ENCODE peak calls at places on chromosomes 7 and 10, in ten cellular contexts. G, Y, T, A, K, B, E, Z, J and I are unnamed samples.
A peak's percentile ranks its signal among the peaks of the same experiment; 100 is the strongest.

GRCh38 chr10:132301371-132302330 is 6.1 kb downstream of the STK32C start:
- DNase-seq in G (no peak), Y (no peak), T (no peak), A (no peak), K (peak; percentile 63), B (no peak), E (no peak), Z (no peak), J (no peak), I (no peak)

GRCh38 chr10:71396084-71396713 is 521 bp upstream of the CDH23 start:
- DNase-seq in G (peak; percentile 54), Y (no peak), T (peak; percentile 74), A (peak; percentile 89), K (peak; percentile 75), B (peak; percentile 66), E (no peak), Z (no peak), J (no peak), I (peak; percentile 55)

GRCh38 chr7:127253289-127254162 is 785 bp upstream of the GRM8 start:
- DNase-seq in G (peak; percentile 74), Y (no peak), T (peak; percentile 91), A (peak; percentile 76), K (peak; percentile 73), B (peak; percentile 60), E (peak; percentile 9), Z (peak; percentile 15), J (no peak), I (peak; percentile 58)

GRCh38 chr7:39566056-39566921 is at the start of gene YAE1:
- DNase-seq in G (peak; percentile 89), Y (peak; percentile 93), T (peak; percentile 93), A (peak; percentile 87), K (peak; percentile 87), B (peak; percentile 85), E (peak; percentile 43), Z (no peak), J (peak; percentile 67), I (peak; percentile 57)

GRCh38 chr7:113144839-113145238 is 26.5 kb upstream of the SMIM30 start:
- DNase-seq in G (no peak), Y (no peak), T (no peak), A (no peak), K (no peak), B (no peak), E (no peak), Z (no peak), J (no peak), I (no peak)

GRCh38 chr7:20607216-20607615 is 8.3 kb upstream of the ABCB5 start:
- DNase-seq in G (no peak), Y (no peak), T (no peak), A (no peak), K (no peak), B (no peak), E (no peak), Z (no peak), J (no peak), I (no peak)

GRCh38 chr7:107564553-107565298 is 955 bp downstream of the DUS4L start:
- DNase-seq in G (no peak), Y (no peak), T (no peak), A (no peak), K (no peak), B (no peak), E (no peak), Z (peak; percentile 78), J (no peak), I (no peak)

GRCh38 chr7:141362580-141363435 is 188.4 kb upstream of the AGK start:
- DNase-seq in G (no peak), Y (no peak), T (no peak), A (peak; percentile 18), K (no peak), B (peak; percentile 18), E (no peak), Z (no peak), J (no peak), I (no peak)

GRCh38 chr10:32379314-32379949 is 32.5 kb upstream of the EPC1 start:
- DNase-seq in G (no peak), Y (no peak), T (no peak), A (peak; percentile 75), K (no peak), B (no peak), E (no peak), Z (no peak), J (no peak), I (no peak)

GRCh38 chr7:34138483-34138882 is 233.1 kb downstream of the BMPER start:
- DNase-seq in G (no peak), Y (peak; percentile 53), T (no peak), A (no peak), K (no peak), B (no peak), E (no peak), Z (no peak), J (no peak), I (no peak)

GRCh38 chr10:11682896-11683295 is 59.3 kb upstream of the ECHDC3 start:
- DNase-seq in G (no peak), Y (no peak), T (no peak), A (no peak), K (no peak), B (no peak), E (no peak), Z (no peak), J (no peak), I (no peak)

GRCh38 chr7:20596653-20597052 is 18.8 kb upstream of the ABCB5 start:
- DNase-seq in G (no peak), Y (no peak), T (no peak), A (no peak), K (no peak), B (no peak), E (no peak), Z (peak; percentile 27), J (no peak), I (no peak)

GRCh38 chr10:24723788-24724380 is at the start of gene ARHGAP21:
- DNase-seq in G (no peak), Y (no peak), T (peak; percentile 91), A (peak; percentile 75), K (peak; percentile 87), B (peak; percentile 81), E (peak; percentile 21), Z (no peak), J (peak; percentile 70), I (peak; percentile 49)
- TF ChIP-seq CTCF in G (no peak), Y (no peak), T (no peak), A (peak; percentile 9), K (no peak), B (peak; percentile 9), E (no peak), Z (no peak), J (no peak), I (no peak)

DNA sequence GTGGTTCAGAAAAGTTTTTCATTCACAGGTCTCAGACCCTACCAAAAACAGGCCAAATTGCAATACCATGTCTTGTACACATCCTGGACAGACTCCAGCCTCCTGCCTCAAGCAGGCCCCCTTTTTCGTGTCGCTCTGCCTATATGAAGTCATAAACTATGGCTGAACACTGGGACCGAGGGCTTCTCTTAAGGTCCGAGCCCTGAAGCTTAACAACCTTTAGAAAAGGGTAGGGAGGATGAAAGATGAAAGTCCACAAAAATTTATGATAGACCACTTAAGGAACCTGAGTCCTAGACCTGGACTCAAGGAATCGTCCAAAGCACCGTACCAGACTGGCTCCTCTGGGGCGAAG is 1.3 kb downstream of the FBXW4 start:
- DNase-seq in G (no peak), Y (no peak), T (no peak), A (peak; percentile 52), K (no peak), B (no peak), E (no peak), Z (no peak), J (no peak), I (no peak)
- H3K4me1 ChIP-seq in G (peaks cover 36% of the 10 kb centered on the region), Y (peaks cover 55% of the 10 kb centered on the region), T (peaks cover 23% of the 10 kb centered on the region), A (peaks cover 47% of the 10 kb centered on the region), K (no peaks in the 10 kb centered on the region), B (peaks cover 67% of the 10 kb centered on the region), E (peaks cover 23% of the 10 kb centered on the region), Z (peaks cover 28% of the 10 kb centered on the region), J (peaks cover 7% of the 10 kb centered on the region), I (peaks cover 19% of the 10 kb centered on the region)

GRCh38 chr7:56479136-56479535 is 362.9 kb upstream of the NUPR2 start:
- DNase-seq in G (no peak), Y (no peak), T (no peak), A (no peak), K (no peak), B (no peak), E (no peak), Z (no peak), J (no peak), I (no peak)

GRCh38 chr7:56471811-56472210 is 355.6 kb upstream of the NUPR2 start:
- DNase-seq in G (no peak), Y (peak; percentile 50), T (no peak), A (no peak), K (no peak), B (no peak), E (no peak), Z (no peak), J (no peak), I (no peak)

GRCh38 chr7:56479748-56480147 is 363.5 kb upstream of the NUPR2 start:
- DNase-seq in G (no peak), Y (peak; percentile 68), T (no peak), A (no peak), K (no peak), B (no peak), E (no peak), Z (no peak), J (no peak), I (no peak)

DNA sequence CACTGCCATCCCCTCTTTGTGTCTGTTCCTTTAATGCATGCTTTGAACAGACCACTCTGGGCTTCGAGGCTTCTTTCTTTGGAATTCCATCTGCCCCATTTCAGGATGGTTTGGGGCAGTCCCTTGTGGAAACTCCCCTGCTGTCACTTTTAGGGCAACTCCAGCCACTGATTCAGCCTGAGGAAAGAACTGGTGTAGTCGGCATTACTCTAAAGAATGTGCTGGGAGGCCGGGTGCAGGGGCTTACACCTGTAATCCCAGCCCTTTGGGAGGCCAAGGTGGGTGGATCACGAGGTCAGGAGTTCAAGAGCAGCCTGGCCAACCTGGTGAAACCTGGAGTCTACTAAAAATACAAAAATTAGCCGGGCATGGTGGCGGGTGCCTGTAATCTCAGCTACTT is 358.1 kb upstream of the NUPR2 start:
- DNase-seq in G (no peak), Y (peak; percentile 66), T (no peak), A (no peak), K (no peak), B (no peak), E (no peak), Z (no peak), J (no peak), I (no peak)
- H3K9me3 ChIP-seq in G (peaks cover 10% of the 10 kb centered on the region), Y (peaks cover 67% of the 10 kb centered on the region), T (peaks cover 100% of the 10 kb centered on the region), A (no peaks in the 10 kb centered on the region), K (peaks cover 57% of the 10 kb centered on the region), B (peaks cover 100% of the 10 kb centered on the region), E (peaks cover 60% of the 10 kb centered on the region), Z (peaks cover 15% of the 10 kb centered on the region), J (peaks cover 8% of the 10 kb centered on the region), I (peaks cover 91% of the 10 kb centered on the region)

DNA sequence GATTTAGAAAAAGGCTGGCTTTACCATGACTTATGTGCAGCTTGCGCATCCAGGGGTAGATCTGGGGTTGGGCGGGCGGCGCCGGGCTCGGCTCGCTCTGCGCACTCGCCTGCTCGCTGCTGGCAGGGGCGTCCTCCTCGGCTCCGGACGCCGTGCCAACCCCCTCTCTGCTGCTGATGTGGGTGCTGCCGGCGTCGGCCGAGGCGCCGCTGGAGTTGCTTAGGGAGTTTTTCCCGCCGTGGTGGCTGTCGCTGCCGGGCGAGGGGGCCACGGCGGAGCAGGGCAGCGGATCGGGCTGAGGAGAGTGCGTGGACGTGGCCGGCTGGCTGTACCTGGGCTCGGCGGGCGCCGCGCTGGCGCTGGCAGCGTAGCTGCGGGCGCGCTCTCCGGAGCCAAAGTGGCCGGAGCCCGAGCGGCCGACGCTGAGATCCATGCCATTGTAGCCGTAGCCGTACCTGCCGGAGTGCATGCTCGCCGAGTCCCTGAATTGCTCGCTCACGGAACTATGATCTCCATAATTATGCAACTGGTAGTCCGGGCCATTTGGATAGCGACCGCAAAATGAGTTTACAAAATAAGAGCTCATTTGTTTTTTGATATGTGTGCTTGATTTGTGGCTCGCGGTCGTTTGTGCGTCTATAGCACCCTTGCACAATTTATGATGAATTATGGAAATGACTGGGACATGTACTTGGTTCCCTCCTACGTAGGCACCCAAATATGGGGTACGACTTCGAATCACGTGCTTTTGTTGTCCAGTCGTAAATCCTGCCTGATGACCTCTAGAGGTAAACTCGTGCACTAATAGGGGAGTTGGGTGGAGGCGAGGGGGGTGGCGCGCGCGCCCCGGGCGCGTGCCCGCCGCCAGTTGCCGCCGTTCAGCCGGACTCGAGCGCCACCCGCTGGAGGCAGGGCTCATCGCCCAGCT is at the start of gene HOXA5:
- DNase-seq in G (peak; percentile 48), Y (peak; percentile 94), T (peak; percentile 81), A (no peak), K (peak; percentile 90), B (no peak), E (no peak), Z (peak; percentile 79), J (no peak), I (peak; percentile 94)
- TF ChIP-seq CTCF in G (no peak), Y (peak; percentile 98), T (peak; percentile 69), A (peak; percentile 42), K (peak; percentile 65), B (peak; percentile 53), E (peak; percentile 85), Z (peak; percentile 95), J (peak; percentile 97), I (peak; percentile 89)